ENCODE peak calls at places on chromosomes 11 and 22, in five cellular contexts. One of them, this sample, is unnamed.

GRCh38 chr11:45857834-45858492 is 10.7 kb downstream of the CRY2 start:
- DNase-seq in H9: no peak
- DNase-seq in neuronal stem cell: no peak
- DNase-seq in H1: no peak
- DNase-seq in mesenchymal stem cell: peak
- DNase-seq in this sample: peak

GRCh38 chr11:69463181-69463891 is 18.1 kb upstream of the LINC01488 start:
- DNase-seq in neuronal stem cell: no peak
- DNase-seq in mesenchymal stem cell: peak
- DNase-seq in H1: no peak
- DNase-seq in H9: no peak
- DNase-seq in this sample: no peak

GRCh38 chr22:46058591-46059519 is 81.9 kb upstream of the WNT7B start:
- DNase-seq in neuronal stem cell: no peak
- DNase-seq in H9: peak
- DNase-seq in H1: no peak
- DNase-seq in mesenchymal stem cell: no peak
- DNase-seq in this sample: no peak

GRCh38 chr11:118610773-118611432 is 3.5 kb downstream of the PHLDB1 start:
- DNase-seq in H9: peak
- DNase-seq in mesenchymal stem cell: peak
- DNase-seq in neuronal stem cell: no peak
- DNase-seq in H1: peak
- DNase-seq in this sample: peak

GRCh38 chr11:69878144-69878883 is 59.1 kb upstream of the FGF3 start:
- DNase-seq in H1: peak
- DNase-seq in H9: peak
- DNase-seq in neuronal stem cell: no peak
- DNase-seq in mesenchymal stem cell: no peak
- DNase-seq in this sample: no peak

GRCh38 chr22:35367331-35367886 is 13.5 kb upstream of the HMOX1 start:
- DNase-seq in neuronal stem cell: no peak
- DNase-seq in H9: no peak
- DNase-seq in mesenchymal stem cell: no peak
- DNase-seq in H1: no peak
- DNase-seq in this sample: peak

GRCh38 chr11:63670077-63670737 is 969 bp downstream of the ATL3 start:
- DNase-seq in H9: no peak
- DNase-seq in H1: no peak
- DNase-seq in mesenchymal stem cell: peak
- DNase-seq in neuronal stem cell: no peak
- DNase-seq in this sample: peak

GRCh38 chr11:46380340-46381045 is 976 bp upstream of the MDK start:
- DNase-seq in H1: peak
- DNase-seq in neuronal stem cell: peak
- DNase-seq in mesenchymal stem cell: peak
- DNase-seq in H9: peak
- DNase-seq in this sample: no peak

GRCh38 chr11:57288771-57289579 is 35.8 kb downstream of the TNKS1BP1 start:
- DNase-seq in mesenchymal stem cell: peak
- DNase-seq in H9: no peak
- DNase-seq in H1: no peak
- DNase-seq in neuronal stem cell: no peak
- DNase-seq in this sample: no peak

GRCh38 chr11:21948876-21949275 is 244.0 kb upstream of the ANO5 start:
- DNase-seq in mesenchymal stem cell: no peak
- DNase-seq in H1: no peak
- DNase-seq in neuronal stem cell: no peak
- DNase-seq in H9: no peak
- DNase-seq in this sample: no peak

GRCh38 chr11:102010776-102011500 is 36.3 kb upstream of the CFAP300 start:
- DNase-seq in neuronal stem cell: peak
- DNase-seq in H9: peak
- DNase-seq in H1: peak
- DNase-seq in mesenchymal stem cell: peak
- DNase-seq in this sample: peak

GRCh38 chr11:30740071-30740470 is 153.9 kb upstream of the MPPED2 start:
- DNase-seq in H1: no peak
- DNase-seq in neuronal stem cell: no peak
- DNase-seq in H9: no peak
- DNase-seq in mesenchymal stem cell: no peak
- DNase-seq in this sample: peak

GRCh38 chr11:69131644-69132300 is 24.0 kb upstream of the SMIM38 start:
- DNase-seq in mesenchymal stem cell: peak
- DNase-seq in neuronal stem cell: peak
- DNase-seq in H1: peak
- DNase-seq in H9: peak
- DNase-seq in this sample: peak

GRCh38 chr22:39748877-39749276 is 144.7 kb downstream of the ENTHD1 start:
- DNase-seq in H1: no peak
- DNase-seq in neuronal stem cell: no peak
- DNase-seq in mesenchymal stem cell: peak
- DNase-seq in H9: no peak
- DNase-seq in this sample: peak

GRCh38 chr11:94730153-94730552 is 38.0 kb upstream of the AMOTL1 start:
- DNase-seq in H1: no peak
- DNase-seq in mesenchymal stem cell: no peak
- DNase-seq in neuronal stem cell: no peak
- DNase-seq in H9: no peak
- DNase-seq in this sample: no peak

GRCh38 chr11:113773092-113773415 is 438 bp downstream of the ZW10 start:
- DNase-seq in H1: no peak
- DNase-seq in mesenchymal stem cell: no peak
- DNase-seq in neuronal stem cell: no peak
- DNase-seq in H9: no peak
- DNase-seq in this sample: peak

GRCh38 chr11:47270331-47271271 is 668 bp downstream of the MADD start:
- DNase-seq in H9: no peak
- DNase-seq in mesenchymal stem cell: peak
- DNase-seq in neuronal stem cell: no peak
- DNase-seq in H1: peak
- DNase-seq in this sample: peak

GRCh38 chr11:13896175-13896989 is 66.1 kb upstream of the SPON1 start:
- DNase-seq in H1: no peak
- DNase-seq in neuronal stem cell: no peak
- DNase-seq in H9: no peak
- DNase-seq in mesenchymal stem cell: no peak
- DNase-seq in this sample: no peak

GRCh38 chr11:124108158-124108557 is 7.1 kb upstream of the VWA5A start:
- DNase-seq in H1: no peak
- DNase-seq in mesenchymal stem cell: peak
- DNase-seq in neuronal stem cell: no peak
- DNase-seq in H9: peak
- DNase-seq in this sample: peak

GRCh38 chr11:57214494-57214893 is 22.6 kb downstream of the APLNR start:
- DNase-seq in mesenchymal stem cell: peak
- DNase-seq in H1: no peak
- DNase-seq in H9: no peak
- DNase-seq in neuronal stem cell: no peak
- DNase-seq in this sample: peak

GRCh38 chr11:2072551-2073261 is 66.5 kb downstream of the IGF2 start:
- DNase-seq in H1: peak
- DNase-seq in neuronal stem cell: no peak
- DNase-seq in mesenchymal stem cell: peak
- DNase-seq in H9: no peak
- DNase-seq in this sample: no peak

GRCh38 chr11:20042717-20043392 is 117.4 kb downstream of the DBX1 start:
- DNase-seq in H1: no peak
- DNase-seq in H9: no peak
- DNase-seq in mesenchymal stem cell: no peak
- DNase-seq in neuronal stem cell: no peak
- DNase-seq in this sample: no peak

GRCh38 chr22:36865346-36865745 is 4.5 kb downstream of the NCF4 start:
- DNase-seq in neuronal stem cell: no peak
- DNase-seq in mesenchymal stem cell: no peak
- DNase-seq in H1: no peak
- DNase-seq in H9: peak
- DNase-seq in this sample: peak

GRCh38 chr11:17528181-17528691 is 16.0 kb downstream of the USH1C start:
- DNase-seq in neuronal stem cell: no peak
- DNase-seq in H9: peak
- DNase-seq in H1: peak
- DNase-seq in mesenchymal stem cell: peak
- DNase-seq in this sample: peak

GRCh38 chr22:37244922-37245722 is 1.1 kb upstream of the RAC2 start:
- DNase-seq in mesenchymal stem cell: no peak
- DNase-seq in neuronal stem cell: no peak
- DNase-seq in H1: no peak
- DNase-seq in H9: no peak
- DNase-seq in this sample: no peak

GRCh38 chr11:121464352-121464946 is 11.7 kb upstream of the SORL1-AS1 start:
- DNase-seq in H1: no peak
- DNase-seq in H9: peak
- DNase-seq in mesenchymal stem cell: peak
- DNase-seq in neuronal stem cell: no peak
- DNase-seq in this sample: peak
- H3K27ac ChIP-seq in H1: peak
- H3K27ac ChIP-seq in H9: no peak
- H3K27ac ChIP-seq in mesenchymal stem cell: peak
- H3K27ac ChIP-seq in neuronal stem cell: no peak
- H3K27ac ChIP-seq in this sample: peak

GRCh38 chr22:20992056-20992442 is 9.9 kb downstream of the THAP7 start:
- DNase-seq in mesenchymal stem cell: no peak
- DNase-seq in H9: no peak
- DNase-seq in neuronal stem cell: no peak
- DNase-seq in H1: no peak
- DNase-seq in this sample: no peak
- H2BK12ac ChIP-seq in mesenchymal stem cell: no peak
- H2BK12ac ChIP-seq in H9: no peak
- H2BK12ac ChIP-seq in neuronal stem cell: no peak
- H2BK12ac ChIP-seq in H1: no peak
- H2BK12ac ChIP-seq in this sample: no peak

GRCh38 chr22:20003304-20003703 is 13.3 kb downstream of the ARVCF start:
- DNase-seq in H1: no peak
- DNase-seq in mesenchymal stem cell: no peak
- DNase-seq in neuronal stem cell: no peak
- DNase-seq in H9: no peak
- DNase-seq in this sample: no peak

GRCh38 chr22:20000246-20001081 is 16.2 kb downstream of the ARVCF start:
- DNase-seq in H1: no peak
- DNase-seq in mesenchymal stem cell: no peak
- DNase-seq in neuronal stem cell: no peak
- DNase-seq in H9: no peak
- DNase-seq in this sample: peak

GRCh38 chr22:20001082-20001638 is 15.5 kb downstream of the ARVCF start:
- DNase-seq in mesenchymal stem cell: peak
- DNase-seq in neuronal stem cell: no peak
- DNase-seq in H9: no peak
- DNase-seq in H1: no peak
- DNase-seq in this sample: peak

GRCh38 chr22:20002661-20003060 is 14.0 kb downstream of the ARVCF start:
- DNase-seq in H1: no peak
- DNase-seq in neuronal stem cell: no peak
- DNase-seq in mesenchymal stem cell: no peak
- DNase-seq in H9: no peak
- DNase-seq in this sample: no peak

GRCh38 chr22:20002098-20002497 is 14.5 kb downstream of the ARVCF start:
- DNase-seq in neuronal stem cell: no peak
- DNase-seq in H1: no peak
- DNase-seq in H9: no peak
- DNase-seq in mesenchymal stem cell: no peak
- DNase-seq in this sample: no peak
- H3K27ac ChIP-seq in neuronal stem cell: no peak
- H3K27ac ChIP-seq in H1: no peak
- H3K27ac ChIP-seq in H9: no peak
- H3K27ac ChIP-seq in mesenchymal stem cell: no peak
- H3K27ac ChIP-seq in this sample: no peak

GRCh38 chr11:24556693-24557092 is 59.8 kb downstream of the LUZP2 start:
- DNase-seq in mesenchymal stem cell: no peak
- DNase-seq in neuronal stem cell: no peak
- DNase-seq in H9: no peak
- DNase-seq in H1: no peak
- DNase-seq in this sample: no peak

GRCh38 chr11:24560324-24560723 is 63.5 kb downstream of the LUZP2 start:
- DNase-seq in neuronal stem cell: no peak
- DNase-seq in H9: no peak
- DNase-seq in mesenchymal stem cell: no peak
- DNase-seq in H1: no peak
- DNase-seq in this sample: no peak

GRCh38 chr11:24559315-24559714 is 62.5 kb downstream of the LUZP2 start:
- DNase-seq in neuronal stem cell: no peak
- DNase-seq in H9: no peak
- DNase-seq in mesenchymal stem cell: no peak
- DNase-seq in H1: no peak
- DNase-seq in this sample: no peak
- H2BK12ac ChIP-seq in neuronal stem cell: no peak
- H2BK12ac ChIP-seq in H9: no peak
- H2BK12ac ChIP-seq in mesenchymal stem cell: no peak
- H2BK12ac ChIP-seq in H1: no peak
- H2BK12ac ChIP-seq in this sample: no peak

GRCh38 chr22:49953027-49953679 is 7.4 kb upstream of the PIM3 start:
- DNase-seq in mesenchymal stem cell: no peak
- DNase-seq in H9: no peak
- DNase-seq in neuronal stem cell: no peak
- DNase-seq in H1: no peak
- DNase-seq in this sample: no peak
- H3K27ac ChIP-seq in mesenchymal stem cell: no peak
- H3K27ac ChIP-seq in H9: no peak
- H3K27ac ChIP-seq in neuronal stem cell: no peak
- H3K27ac ChIP-seq in H1: no peak
- H3K27ac ChIP-seq in this sample: peak